ENCODE peak calls at places on chromosomes 7 and 10, in five cellular contexts. M is upper lobe of right lung, H is GM23338, U is lower lobe of right lung, P is tibial artery. L is an unnamed sample. For H3K27me3, the result is how much of the 10 kb centered on the place peaks cover.

GRCh38 chr10:113132651-113133088 is 182.6 kb downstream of the TCF7L2 start:
- DNase-seq in H (peak), P (no peak), M (no peak), U (no peak), L (no peak)

GRCh38 chr10:103534621-103535498 is 41.4 kb downstream of the NEURL1 start:
- DNase-seq in H (no peak), P (no peak), M (peak), U (no peak), L (no peak)

GRCh38 chr10:43076311-43076875 is 476 bp upstream of the RET start:
- DNase-seq in P (no peak), U (no peak), M (no peak), H (peak), L (no peak)

GRCh38 chr7:92615861-92616260 is 25.7 kb upstream of the FAM133B start:
- DNase-seq in U (no peak), M (no peak), P (no peak), H (peak), L (no peak)

GRCh38 chr10:32982293-32982709 is 24.3 kb upstream of the ITGB1 start:
- DNase-seq in M (no peak), U (no peak), P (no peak), H (no peak), L (peak)

GRCh38 chr10:74371696-74372095 is 220.7 kb downstream of the ADK start:
- DNase-seq in P (no peak), H (no peak), U (no peak), M (no peak), L (no peak)

GRCh38 chr10:59587756-59588140 is 121.9 kb downstream of the SLC16A9 start:
- DNase-seq in M (no peak), P (no peak), H (no peak), U (no peak), L (no peak)

GRCh38 chr7:115217373-115217772 is 295.5 kb downstream of the MDFIC start:
- DNase-seq in P (no peak), H (no peak), M (no peak), U (no peak), L (peak)

GRCh38 chr7:77327932-77328628 is 88.1 kb downstream of the GSAP start:
- DNase-seq in P (no peak), U (no peak), M (no peak), H (no peak), L (no peak)

GRCh38 chr10:62076872-62077271 is 175.4 kb downstream of the ARID5B start:
- DNase-seq in P (no peak), H (no peak), U (no peak), M (no peak), L (peak)

GRCh38 chr7:45580053-45580872 is 6.1 kb downstream of the ADCY1 start:
- DNase-seq in M (no peak), H (peak), U (no peak), P (no peak), L (no peak)

GRCh38 chr10:88106348-88106747 is 242.9 kb downstream of the PTEN start:
- DNase-seq in H (no peak), U (no peak), P (no peak), M (no peak), L (no peak)

GRCh38 chr7:5424689-5425506 is 1.3 kb upstream of the TNRC18 start:
- DNase-seq in U (peak), P (peak), M (peak), H (peak), L (no peak)

GRCh38 chr7:107966701-107967100 is 36.3 kb downstream of the LAMB1 start:
- DNase-seq in H (peak), U (no peak), M (no peak), P (no peak), L (peak)

GRCh38 chr7:73852500-73852899 is 8.5 kb upstream of the TMEM270 start:
- DNase-seq in U (no peak), M (no peak), P (no peak), H (no peak), L (no peak)

GRCh38 chr7:237385-237784 is 45.0 kb downstream of the FAM20C start:
- DNase-seq in U (no peak), H (no peak), P (no peak), M (no peak), L (no peak)

GRCh38 chr7:33062023-33062781 is at the start of gene NT5C3A:
- DNase-seq in P (peak), U (no peak), M (no peak), H (peak), L (no peak)

GRCh38 chr7:55641273-55641691 is 69.0 kb upstream of the VOPP1 start:
- DNase-seq in M (no peak), U (no peak), H (peak), P (no peak), L (peak)

GRCh38 chr7:2111568-2111967 is 121.2 kb downstream of the MAD1L1 start:
- DNase-seq in P (no peak), U (no peak), H (no peak), M (no peak), L (no peak)
- H3K4me3 ChIP-seq in P (no peak), U (no peak), H (no peak), M (no peak), L (no peak)

GRCh38 chr7:134444198-134444960 is 14.5 kb downstream of the AKR1B1 start:
- DNase-seq in H (no peak), P (no peak), M (no peak), U (no peak), L (no peak)
- TF ChIP-seq CTCF in H (peak), P (no peak), M (no peak), U (no peak), L (peak)

DNA sequence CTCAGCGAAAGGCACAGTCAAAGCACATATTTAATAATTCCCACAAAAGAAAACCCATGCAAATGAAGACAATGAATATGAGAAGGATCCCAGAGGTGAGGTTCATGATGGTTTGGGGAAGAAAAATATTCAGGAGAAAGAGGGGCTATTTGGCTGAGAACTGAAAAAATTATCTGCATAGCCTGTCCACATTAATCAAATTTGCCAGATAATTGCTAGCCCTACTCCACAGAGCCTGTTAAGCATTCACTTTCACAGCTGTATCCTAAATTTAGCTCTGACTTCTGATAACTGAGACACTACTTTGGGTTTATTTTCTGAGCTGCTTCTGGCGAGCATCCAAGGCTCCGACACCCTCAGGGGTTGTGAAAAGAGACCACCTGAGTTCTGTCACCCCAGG is 176.2 kb downstream of the HERPUD2 start:
- DNase-seq in M (no peak), H (no peak), U (no peak), P (no peak), L (no peak)
- H3K27me3 ChIP-seq in M (under half), H (under half), U (under half), P (under half), L (under half)

GRCh38 chr10:50326757-50327701 is 75.7 kb upstream of the ASAH2 start:
- DNase-seq in H (no peak), P (peak), U (no peak), M (no peak), L (peak)
- H3K4me3 ChIP-seq in H (no peak), P (peak), U (no peak), M (no peak), L (peak)

GRCh38 chr7:28298870-28299484 is 113.3 kb upstream of the CREB5 start:
- DNase-seq in H (peak), U (no peak), P (no peak), M (no peak), L (peak)
- TF ChIP-seq CTCF in H (peak), U (peak), P (peak), M (peak), L (peak)

DNA sequence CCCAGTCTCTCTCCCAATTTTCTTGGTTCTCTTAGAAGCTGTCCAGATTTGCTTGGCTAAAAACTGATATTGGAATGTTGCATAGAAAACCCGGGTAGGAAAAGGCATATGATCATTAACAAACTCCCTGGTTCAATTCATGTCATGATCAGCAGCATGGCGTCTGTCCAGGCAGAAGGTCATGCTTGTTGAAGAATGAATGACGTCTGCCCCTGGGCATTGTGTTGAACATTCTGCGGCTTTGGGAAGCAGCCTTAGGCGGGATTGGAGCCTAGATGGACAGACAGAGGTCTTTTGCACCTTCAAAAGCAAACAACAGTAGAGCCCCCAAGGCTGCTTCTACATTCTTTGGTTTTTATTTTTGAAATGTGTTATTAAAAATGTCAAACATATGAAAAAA is 7.7 kb upstream of the MINDY3 start:
- DNase-seq in U (no peak), P (no peak), H (no peak), M (no peak), L (no peak)
- H3K27me3 ChIP-seq in U (under half), P (under half), H (half or more), M (under half), L (under half)

DNA sequence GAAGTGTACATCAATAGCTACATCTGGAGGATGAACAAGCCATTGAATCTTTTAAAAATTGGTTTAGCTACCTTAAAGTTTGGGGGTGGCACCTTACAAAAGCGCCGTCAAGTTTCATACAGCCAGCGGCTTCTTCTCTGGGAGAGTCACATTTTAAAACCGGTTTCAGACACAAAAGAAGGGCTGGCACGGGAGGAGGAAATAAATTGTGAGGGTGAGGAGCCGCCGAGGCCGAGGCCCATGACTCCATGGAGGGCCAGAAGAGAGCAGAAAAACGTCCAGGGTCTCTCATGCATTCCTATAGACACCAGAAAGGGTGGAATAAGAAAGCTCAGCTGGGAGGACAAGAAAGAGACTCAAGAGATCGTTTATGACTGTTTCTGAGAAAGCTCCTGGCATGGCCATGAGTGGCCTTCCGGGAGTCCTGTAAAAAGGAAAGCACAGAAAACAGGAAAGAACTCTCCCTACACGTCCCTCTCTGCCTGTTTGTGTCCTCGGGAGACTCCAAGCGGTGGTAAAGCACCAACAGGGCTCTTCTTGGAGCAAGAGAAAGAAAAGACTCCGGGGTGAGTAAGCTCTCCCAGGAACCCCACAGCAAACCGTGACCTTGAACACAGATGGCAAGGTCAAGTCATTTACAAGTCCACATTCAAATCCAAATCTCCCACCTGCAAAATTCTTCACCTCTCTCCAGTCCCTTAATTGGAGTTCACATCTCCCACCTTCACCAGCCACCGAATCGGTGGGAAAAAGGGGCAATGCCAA is 1.8 kb downstream of the FRAT2 start:
- DNase-seq in U (no peak), H (peak), P (peak), M (no peak), L (peak)
- H3K4me3 ChIP-seq in U (peak), H (peak), P (peak), M (peak), L (peak)

GRCh38 chr10:124997246-124997790 is 55.4 kb downstream of the ZRANB1 start:
- DNase-seq in U (peak), P (peak), H (no peak), M (no peak), L (no peak)
- TF ChIP-seq CTCF in U (no peak), P (no peak), H (no peak), M (no peak), L (no peak)

DNA sequence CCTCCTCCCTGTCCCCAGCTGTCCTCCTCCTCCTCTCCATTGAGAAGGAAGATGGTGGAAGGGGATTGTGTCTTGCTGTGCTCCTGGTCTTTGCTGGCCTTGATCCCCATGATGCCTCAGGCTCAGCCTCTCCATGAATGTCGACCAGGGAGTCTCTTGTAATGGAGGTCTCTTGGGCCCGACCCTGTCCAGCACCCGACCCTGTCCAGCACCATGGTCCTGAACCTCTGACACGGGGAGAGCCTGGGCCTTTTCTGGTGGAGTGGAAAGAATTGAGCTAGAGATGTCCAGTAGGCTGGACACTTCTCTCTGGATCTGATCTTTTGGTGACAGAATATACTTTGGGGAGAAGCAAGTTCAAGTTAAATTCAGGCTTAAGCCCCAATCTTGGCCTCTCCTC is 42.3 kb upstream of the HMX3 start:
- DNase-seq in P (no peak), H (no peak), U (no peak), M (no peak), L (no peak)
- H3K27me3 ChIP-seq in P (under half), H (under half), U (under half), M (under half), L (under half)

GRCh38 chr7:128279124-128279713 is 38.1 kb downstream of the LEP start:
- DNase-seq in H (no peak), U (no peak), P (no peak), M (no peak), L (no peak)

GRCh38 chr7:128274890-128275603 is 34.0 kb downstream of the LEP start:
- DNase-seq in M (peak), P (no peak), U (no peak), H (no peak), L (no peak)

GRCh38 chr7:128274246-128274889 is 33.3 kb downstream of the LEP start:
- DNase-seq in M (peak), U (no peak), P (no peak), H (no peak), L (no peak)

GRCh38 chr7:128278366-128278765 is 37.3 kb downstream of the LEP start:
- DNase-seq in H (no peak), P (no peak), M (no peak), U (no peak), L (no peak)

DNA sequence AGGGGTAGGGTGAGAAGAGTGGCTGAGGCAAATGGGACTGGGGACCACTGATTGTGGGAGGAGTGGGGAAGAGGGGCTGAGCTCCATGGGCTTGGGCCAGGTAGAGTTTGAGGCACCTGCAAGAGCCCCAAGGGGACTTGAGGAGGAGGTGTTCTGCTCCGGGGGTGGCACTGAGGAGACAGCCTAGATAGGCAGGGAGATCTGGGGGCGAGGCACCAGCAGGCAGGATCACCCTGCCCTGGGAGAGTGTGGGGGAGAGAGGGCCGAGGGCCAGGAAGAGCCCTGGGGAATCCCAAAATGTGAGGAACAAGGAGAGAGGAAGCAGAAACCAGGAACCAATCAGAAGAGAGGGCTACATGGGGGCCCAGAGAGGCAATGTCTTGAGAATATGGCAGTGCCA is 34.6 kb downstream of the LEP start:
- DNase-seq in U (no peak), M (peak), H (no peak), P (no peak), L (no peak)
- H3K4me3 ChIP-seq in U (no peak), M (no peak), H (no peak), P (no peak), L (no peak)

L was measured in bronchial epithelial cell.